ENCODE peak calls at places on chromosome 14, in eight cellular contexts. One of them, this sample, is unnamed.

GRCh38 chr14:33936391-33936790 is 14.5 kb downstream of the EGLN3 start:
- DNase-seq in CD8-positive, alpha-beta memory T cell: no peak
- DNase-seq in cerebellar cortex: no peak
- DNase-seq in right cardiac atrium: no peak
- DNase-seq in ACHN: no peak
- DNase-seq in GF-D8: no peak
- DNase-seq in HT-29: no peak
- DNase-seq in fibroblast of pulmonary artery: no peak
- DNase-seq in this sample: no peak

GRCh38 chr14:55398679-55399078 is 13.0 kb downstream of the ATG14 start:
- DNase-seq in GF-D8: no peak
- DNase-seq in ACHN: peak
- DNase-seq in CD8-positive, alpha-beta memory T cell: no peak
- DNase-seq in right cardiac atrium: no peak
- DNase-seq in HT-29: no peak
- DNase-seq in fibroblast of pulmonary artery: peak
- DNase-seq in cerebellar cortex: no peak
- DNase-seq in this sample: no peak

GRCh38 chr14:71665157-71665556 is 267.1 kb upstream of the RGS6 start:
- DNase-seq in right cardiac atrium: no peak
- DNase-seq in cerebellar cortex: no peak
- DNase-seq in fibroblast of pulmonary artery: peak
- DNase-seq in CD8-positive, alpha-beta memory T cell: no peak
- DNase-seq in GF-D8: no peak
- DNase-seq in HT-29: no peak
- DNase-seq in ACHN: peak
- DNase-seq in this sample: no peak

GRCh38 chr14:87992720-87993484 is at the start of gene GALC:
- DNase-seq in right cardiac atrium: peak
- DNase-seq in HT-29: no peak
- DNase-seq in GF-D8: peak
- DNase-seq in cerebellar cortex: peak
- DNase-seq in fibroblast of pulmonary artery: peak
- DNase-seq in ACHN: peak
- DNase-seq in CD8-positive, alpha-beta memory T cell: peak
- DNase-seq in this sample: no peak

GRCh38 chr14:39492267-39492666 is 60.0 kb upstream of the FBXO33 start:
- DNase-seq in ACHN: peak
- DNase-seq in fibroblast of pulmonary artery: peak
- DNase-seq in CD8-positive, alpha-beta memory T cell: no peak
- DNase-seq in HT-29: no peak
- DNase-seq in cerebellar cortex: no peak
- DNase-seq in right cardiac atrium: no peak
- DNase-seq in GF-D8: no peak
- DNase-seq in this sample: no peak

GRCh38 chr14:61461808-61462275 is 140.5 kb downstream of the PRKCH start:
- DNase-seq in GF-D8: no peak
- DNase-seq in ACHN: peak
- DNase-seq in cerebellar cortex: peak
- DNase-seq in fibroblast of pulmonary artery: peak
- DNase-seq in HT-29: peak
- DNase-seq in right cardiac atrium: no peak
- DNase-seq in CD8-positive, alpha-beta memory T cell: peak
- DNase-seq in this sample: peak

GRCh38 chr14:92844220-92844619 is 50.1 kb downstream of the GOLGA5 start:
- DNase-seq in right cardiac atrium: no peak
- DNase-seq in GF-D8: no peak
- DNase-seq in CD8-positive, alpha-beta memory T cell: no peak
- DNase-seq in fibroblast of pulmonary artery: no peak
- DNase-seq in cerebellar cortex: no peak
- DNase-seq in HT-29: no peak
- DNase-seq in ACHN: no peak
- DNase-seq in this sample: no peak

GRCh38 chr14:32565256-32565655 is 236.2 kb downstream of the AKAP6 start:
- DNase-seq in HT-29: no peak
- DNase-seq in ACHN: no peak
- DNase-seq in fibroblast of pulmonary artery: no peak
- DNase-seq in right cardiac atrium: no peak
- DNase-seq in GF-D8: no peak
- DNase-seq in cerebellar cortex: peak
- DNase-seq in CD8-positive, alpha-beta memory T cell: no peak
- DNase-seq in this sample: no peak

GRCh38 chr14:22935156-22935555 is 6.0 kb upstream of the PRMT5 start:
- DNase-seq in CD8-positive, alpha-beta memory T cell: no peak
- DNase-seq in fibroblast of pulmonary artery: no peak
- DNase-seq in GF-D8: no peak
- DNase-seq in right cardiac atrium: no peak
- DNase-seq in HT-29: no peak
- DNase-seq in ACHN: no peak
- DNase-seq in cerebellar cortex: no peak
- DNase-seq in this sample: no peak

GRCh38 chr14:36426113-36426512 is 93.9 kb downstream of the NKX2-1 start:
- DNase-seq in right cardiac atrium: no peak
- DNase-seq in CD8-positive, alpha-beta memory T cell: no peak
- DNase-seq in HT-29: no peak
- DNase-seq in GF-D8: no peak
- DNase-seq in cerebellar cortex: no peak
- DNase-seq in ACHN: no peak
- DNase-seq in fibroblast of pulmonary artery: no peak
- DNase-seq in this sample: no peak

GRCh38 chr14:22220427-22220826 is 368.6 kb downstream of the DAD1 start:
- DNase-seq in cerebellar cortex: no peak
- DNase-seq in fibroblast of pulmonary artery: peak
- DNase-seq in HT-29: no peak
- DNase-seq in ACHN: no peak
- DNase-seq in CD8-positive, alpha-beta memory T cell: no peak
- DNase-seq in GF-D8: no peak
- DNase-seq in right cardiac atrium: no peak
- DNase-seq in this sample: no peak